ENCODE peak calls at places on chromosomes 11 and 22, in five cellular contexts. One of them, this sample, is unnamed. For H3K36me3, the result is how much of the 10 kb centered on the place peaks cover.

GRCh38 chr11:112694244-112694643 is 267.0 kb upstream of the NCAM1 start:
- DNase-seq in ovary: no peak
- DNase-seq in cardiac muscle cell: no peak
- DNase-seq in stomach: no peak
- DNase-seq in uterus: no peak
- DNase-seq in this sample: no peak

GRCh38 chr11:44858796-44859527 is 91.7 kb downstream of the TP53I11 start:
- DNase-seq in ovary: no peak
- DNase-seq in cardiac muscle cell: no peak
- DNase-seq in stomach: no peak
- DNase-seq in uterus: no peak
- DNase-seq in this sample: no peak

GRCh38 chr11:87368876-87369480 is 331.2 kb downstream of the TMEM135 start:
- DNase-seq in ovary: no peak
- DNase-seq in cardiac muscle cell: peak
- DNase-seq in stomach: no peak
- DNase-seq in uterus: no peak
- DNase-seq in this sample: no peak

GRCh38 chr22:33835196-33835788 is 85.0 kb downstream of the LARGE1 start:
- DNase-seq in ovary: no peak
- DNase-seq in cardiac muscle cell: no peak
- DNase-seq in stomach: no peak
- DNase-seq in uterus: no peak
- DNase-seq in this sample: no peak

GRCh38 chr11:68002943-68003845 is 703 bp downstream of the UNC93B1 start:
- DNase-seq in ovary: peak
- DNase-seq in cardiac muscle cell: peak
- DNase-seq in stomach: peak
- DNase-seq in uterus: no peak
- DNase-seq in this sample: no peak

GRCh38 chr11:134385774-134386565 is 26.1 kb downstream of the B3GAT1 start:
- DNase-seq in ovary: no peak
- DNase-seq in cardiac muscle cell: no peak
- DNase-seq in stomach: peak
- DNase-seq in uterus: no peak
- DNase-seq in this sample: no peak

GRCh38 chr22:38316340-38317236 is 645 bp downstream of the CSNK1E start:
- DNase-seq in ovary: peak
- DNase-seq in cardiac muscle cell: peak
- DNase-seq in stomach: peak
- DNase-seq in uterus: peak
- DNase-seq in this sample: no peak

GRCh38 chr22:27853404-27853803 is 51.8 kb upstream of the MN1 start:
- DNase-seq in ovary: no peak
- DNase-seq in cardiac muscle cell: no peak
- DNase-seq in stomach: no peak
- DNase-seq in uterus: no peak
- DNase-seq in this sample: no peak

GRCh38 chr11:128482512-128483191 is 104.7 kb downstream of the ETS1 start:
- DNase-seq in ovary: no peak
- DNase-seq in cardiac muscle cell: no peak
- DNase-seq in stomach: no peak
- DNase-seq in uterus: no peak
- DNase-seq in this sample: no peak

GRCh38 chr11:2517386-2518064 is 72.7 kb downstream of the KCNQ1 start:
- DNase-seq in ovary: peak
- DNase-seq in cardiac muscle cell: no peak
- DNase-seq in stomach: peak
- DNase-seq in uterus: peak
- DNase-seq in this sample: no peak

GRCh38 chr11:65262381-65262680 is 569 bp downstream of the POLA2 start:
- DNase-seq in ovary: no peak
- DNase-seq in cardiac muscle cell: no peak
- DNase-seq in stomach: peak
- DNase-seq in uterus: no peak
- DNase-seq in this sample: peak

GRCh38 chr22:30695871-30696655 is 1.4 kb downstream of the OSBP2 start:
- DNase-seq in ovary: no peak
- DNase-seq in cardiac muscle cell: no peak
- DNase-seq in stomach: no peak
- DNase-seq in uterus: no peak
- DNase-seq in this sample: no peak

GRCh38 chr11:16361108-16361869 is 4.9 kb upstream of the SOX6 start:
- DNase-seq in ovary: no peak
- DNase-seq in cardiac muscle cell: no peak
- DNase-seq in stomach: no peak
- DNase-seq in uterus: no peak
- DNase-seq in this sample: no peak

GRCh38 chr11:795638-796564 is 2.2 kb downstream of the SLC25A22 start:
- DNase-seq in ovary: peak
- DNase-seq in cardiac muscle cell: peak
- DNase-seq in stomach: peak
- DNase-seq in uterus: peak
- DNase-seq in this sample: peak

GRCh38 chr11:128409476-128409875 is 177.9 kb downstream of the ETS1 start:
- DNase-seq in ovary: no peak
- DNase-seq in cardiac muscle cell: no peak
- DNase-seq in stomach: no peak
- DNase-seq in uterus: no peak
- DNase-seq in this sample: no peak

GRCh38 chr11:2420502-2421225 is 20.1 kb downstream of the TSSC4 start:
- DNase-seq in ovary: peak
- DNase-seq in cardiac muscle cell: peak
- DNase-seq in stomach: peak
- DNase-seq in uterus: peak
- DNase-seq in this sample: peak

GRCh38 chr22:22720724-22721261 is 76.4 kb downstream of the GGTLC2 start:
- DNase-seq in ovary: no peak
- DNase-seq in cardiac muscle cell: no peak
- DNase-seq in stomach: no peak
- DNase-seq in uterus: no peak
- DNase-seq in this sample: no peak

GRCh38 chr11:68454767-68455166 is 5.8 kb upstream of the PPP6R3 start:
- DNase-seq in ovary: no peak
- DNase-seq in cardiac muscle cell: no peak
- DNase-seq in stomach: no peak
- DNase-seq in uterus: no peak
- DNase-seq in this sample: no peak

GRCh38 chr11:67437082-67437821 is at the start of gene PTPRCAP:
- DNase-seq in ovary: peak
- DNase-seq in cardiac muscle cell: no peak
- DNase-seq in stomach: peak
- DNase-seq in uterus: no peak
- DNase-seq in this sample: no peak

GRCh38 chr11:47986742-47987141 is 6.4 kb downstream of the PTPRJ start:
- DNase-seq in ovary: no peak
- DNase-seq in cardiac muscle cell: no peak
- DNase-seq in stomach: no peak
- DNase-seq in uterus: no peak
- DNase-seq in this sample: no peak

GRCh38 chr22:30830907-30831306 is 136.2 kb downstream of the OSBP2 start:
- DNase-seq in ovary: no peak
- DNase-seq in cardiac muscle cell: no peak
- DNase-seq in stomach: peak
- DNase-seq in uterus: no peak
- DNase-seq in this sample: no peak

GRCh38 chr11:74377689-74378088 is 20.5 kb downstream of the PGM2L1 start:
- DNase-seq in ovary: no peak
- DNase-seq in cardiac muscle cell: no peak
- DNase-seq in stomach: no peak
- DNase-seq in uterus: no peak
- DNase-seq in this sample: no peak

GRCh38 chr11:1260023-1260501 is 37.2 kb downstream of the MUC5B start:
- DNase-seq in ovary: no peak
- DNase-seq in cardiac muscle cell: no peak
- DNase-seq in stomach: peak
- DNase-seq in uterus: no peak
- DNase-seq in this sample: no peak

GRCh38 chr11:63639195-63639832 is 25.1 kb upstream of the PLAAT3 start:
- DNase-seq in ovary: no peak
- DNase-seq in cardiac muscle cell: no peak
- DNase-seq in stomach: no peak
- DNase-seq in uterus: no peak
- DNase-seq in this sample: no peak
- H3K36me3 ChIP-seq in ovary: under half
- H3K36me3 ChIP-seq in cardiac muscle cell: under half
- H3K36me3 ChIP-seq in stomach: half or more
- H3K36me3 ChIP-seq in uterus: under half
- H3K36me3 ChIP-seq in this sample: half or more

GRCh38 chr11:115221461-115222069 is 282.6 kb downstream of the CADM1 start:
- DNase-seq in ovary: no peak
- DNase-seq in cardiac muscle cell: no peak
- DNase-seq in stomach: no peak
- DNase-seq in uterus: no peak
- DNase-seq in this sample: no peak

GRCh38 chr11:115220423-115220822 is 283.8 kb downstream of the CADM1 start:
- DNase-seq in ovary: no peak
- DNase-seq in cardiac muscle cell: no peak
- DNase-seq in stomach: no peak
- DNase-seq in uterus: no peak
- DNase-seq in this sample: no peak

GRCh38 chr11:115219378-115219777 is 284.8 kb downstream of the CADM1 start:
- DNase-seq in ovary: no peak
- DNase-seq in cardiac muscle cell: peak
- DNase-seq in stomach: no peak
- DNase-seq in uterus: no peak
- DNase-seq in this sample: no peak

GRCh38 chr11:115222218-115222862 is 281.9 kb downstream of the CADM1 start:
- DNase-seq in ovary: no peak
- DNase-seq in cardiac muscle cell: no peak
- DNase-seq in stomach: no peak
- DNase-seq in uterus: no peak
- DNase-seq in this sample: no peak

DNA sequence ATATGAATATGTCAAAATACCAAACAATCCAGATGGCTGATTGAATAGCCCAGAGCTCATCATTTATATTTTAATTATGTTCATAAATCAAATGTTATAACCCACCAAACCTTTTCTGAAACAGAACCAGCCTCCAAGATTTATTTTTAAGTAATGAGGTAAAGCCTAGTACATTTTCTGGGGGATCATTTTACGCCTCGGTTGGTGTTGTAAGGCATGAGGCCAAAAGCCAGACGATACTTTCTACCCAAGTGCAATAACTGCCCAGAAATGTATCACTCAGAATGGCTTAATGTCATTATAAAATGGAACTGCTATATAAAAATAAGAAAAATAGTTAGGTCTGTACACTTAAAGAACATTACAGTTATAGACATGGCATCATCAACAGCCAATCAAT is 283.3 kb downstream of the CADM1 start:
- DNase-seq in ovary: no peak
- DNase-seq in cardiac muscle cell: no peak
- DNase-seq in stomach: no peak
- DNase-seq in uterus: no peak
- DNase-seq in this sample: no peak
- H3K4me3 ChIP-seq in ovary: no peak
- H3K4me3 ChIP-seq in cardiac muscle cell: no peak
- H3K4me3 ChIP-seq in stomach: no peak
- H3K4me3 ChIP-seq in uterus: no peak
- H3K4me3 ChIP-seq in this sample: no peak

GRCh38 chr22:35819421-35819820 is 101.7 kb downstream of the APOL5 start:
- DNase-seq in ovary: no peak
- DNase-seq in cardiac muscle cell: no peak
- DNase-seq in stomach: no peak
- DNase-seq in uterus: no peak
- DNase-seq in this sample: no peak

GRCh38 chr22:35824256-35824655 is 106.6 kb downstream of the APOL5 start:
- DNase-seq in ovary: no peak
- DNase-seq in cardiac muscle cell: no peak
- DNase-seq in stomach: no peak
- DNase-seq in uterus: no peak
- DNase-seq in this sample: no peak

GRCh38 chr22:35818897-35819296 is 101.2 kb downstream of the APOL5 start:
- DNase-seq in ovary: no peak
- DNase-seq in cardiac muscle cell: no peak
- DNase-seq in stomach: no peak
- DNase-seq in uterus: no peak
- DNase-seq in this sample: no peak

DNA sequence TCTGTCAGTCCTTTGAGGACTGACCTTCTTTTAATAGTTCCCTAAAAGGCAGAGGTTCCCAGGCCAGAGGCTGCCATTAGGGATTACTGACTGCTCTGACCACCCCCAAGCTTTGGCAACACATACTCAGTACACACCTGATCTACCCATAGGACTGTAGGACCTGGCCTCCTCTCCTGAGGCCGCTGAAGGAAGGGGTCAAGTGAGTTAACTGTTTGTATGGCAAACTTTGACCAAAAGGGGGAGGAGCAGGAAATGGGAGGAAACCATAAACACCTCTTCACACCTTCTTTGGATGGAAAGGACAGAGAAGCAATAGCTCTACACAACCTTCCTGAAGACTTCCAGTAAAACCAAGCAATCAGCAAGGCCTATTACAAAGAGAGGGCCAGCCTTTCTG is 104.0 kb downstream of the APOL5 start:
- DNase-seq in ovary: no peak
- DNase-seq in cardiac muscle cell: no peak
- DNase-seq in stomach: no peak
- DNase-seq in uterus: no peak
- DNase-seq in this sample: no peak
- H3K36me3 ChIP-seq in ovary: under half
- H3K36me3 ChIP-seq in cardiac muscle cell: under half
- H3K36me3 ChIP-seq in stomach: under half
- H3K36me3 ChIP-seq in uterus: under half
- H3K36me3 ChIP-seq in this sample: under half

GRCh38 chr11:3853935-3854659 is 1.4 kb upstream of the STIM1 start:
- DNase-seq in ovary: no peak
- DNase-seq in cardiac muscle cell: no peak
- DNase-seq in stomach: peak
- DNase-seq in uterus: peak
- DNase-seq in this sample: no peak
- H3K4me3 ChIP-seq in ovary: no peak
- H3K4me3 ChIP-seq in cardiac muscle cell: no peak
- H3K4me3 ChIP-seq in stomach: peak
- H3K4me3 ChIP-seq in uterus: no peak
- H3K4me3 ChIP-seq in this sample: peak

DNA sequence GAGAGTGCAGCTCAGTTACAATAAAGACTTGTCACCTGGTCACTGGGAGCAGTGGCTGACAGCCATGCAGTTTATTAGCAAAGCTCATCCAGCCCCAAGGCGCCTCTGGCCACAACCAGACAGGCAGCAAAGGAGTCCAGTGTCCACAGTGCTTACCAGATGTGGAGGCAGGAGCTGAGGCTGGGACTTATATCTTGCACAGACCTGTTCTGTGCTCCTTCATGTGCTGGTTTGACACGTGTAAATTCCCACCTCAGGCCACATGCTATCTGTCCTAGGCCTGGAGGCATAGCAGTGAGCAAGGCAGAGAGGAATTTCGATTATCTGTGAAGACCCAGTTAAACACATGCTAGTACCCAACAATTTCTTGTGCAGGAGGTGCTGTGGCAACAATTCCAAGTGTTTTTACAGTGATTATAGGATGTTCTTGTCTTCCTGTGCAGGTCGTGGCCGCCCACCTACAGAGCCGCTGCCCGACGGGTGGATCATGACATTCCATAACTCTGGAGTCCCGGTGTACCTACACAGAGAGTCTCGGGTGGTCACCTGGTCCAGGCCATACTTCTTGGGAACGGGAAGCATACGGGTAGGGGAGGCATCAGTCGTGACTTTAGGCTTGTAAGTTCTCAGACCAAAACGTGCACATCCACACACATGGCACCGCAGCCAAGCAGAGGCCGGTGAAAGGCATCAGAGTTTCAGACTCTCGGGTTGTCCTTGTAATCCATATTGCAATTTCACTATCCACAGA is 9.4 kb downstream of the DGCR8 start:
- DNase-seq in ovary: no peak
- DNase-seq in cardiac muscle cell: no peak
- DNase-seq in stomach: no peak
- DNase-seq in uterus: no peak
- DNase-seq in this sample: no peak
- H3K36me3 ChIP-seq in ovary: under half
- H3K36me3 ChIP-seq in cardiac muscle cell: half or more
- H3K36me3 ChIP-seq in stomach: half or more
- H3K36me3 ChIP-seq in uterus: under half
- H3K36me3 ChIP-seq in this sample: half or more